ENCODE peak calls at places on chromosomes 1 and 21, in eight cellular contexts. X is occipital lobe; G is hepatocyte; I is stimulated activated CD4-positive, alpha-beta T cell treated with anti-CD3 and anti-CD28 coated beads, Interleukin-15, amount 100 ng/mL, for 1 hour; F is hypothalamus; U is COR-L47; Q is ecto neural progenitor cell; R is ELR. E is an unnamed sample.

GRCh38 chr1:231020139-231020601 is 19.9 kb downstream of the FAM89A start:
- DNase-seq in U (no peak), I (no peak), Q (no peak), R (peak; percentile 28), F (no peak), X (no peak), G (no peak), E (peak; percentile 13)

GRCh38 chr1:60564196-60564595 is 490.6 kb upstream of the C1orf87 start:
- DNase-seq in G (no peak), U (no peak), R (no peak), Q (no peak), F (no peak), I (no peak), X (no peak), E (no peak)

GRCh38 chr1:194295690-194296089 is 1109.3 kb upstream of the B3GALT2 start:
- DNase-seq in G (peak; percentile 70), I (no peak), X (no peak), R (peak; percentile 50), U (peak; percentile 34), F (no peak), Q (no peak), E (no peak)

GRCh38 chr1:39409055-39409816 is 82.2 kb upstream of the BMP8A start:
- DNase-seq in F (peak; percentile 56), X (no peak), I (no peak), R (peak; percentile 71), Q (peak; percentile 70), U (peak; percentile 13), G (peak; percentile 58), E (peak; percentile 49)

GRCh38 chr1:43841511-43841910 is 92.1 kb upstream of the ARTN start:
- DNase-seq in I (no peak), Q (no peak), F (no peak), R (no peak), G (no peak), U (no peak), X (no peak), E (no peak)

GRCh38 chr1:150596095-150596892 is 16.9 kb upstream of the MCL1 start:
- DNase-seq in U (no peak), X (no peak), R (peak; percentile 68), Q (no peak), F (no peak), G (no peak), I (no peak), E (peak; percentile 49)

GRCh38 chr1:74504125-74505065 is 8.0 kb downstream of the LRRC53 start:
- DNase-seq in I (no peak), U (peak; percentile 82), X (peak; percentile 64), G (peak; percentile 76), R (peak; percentile 60), F (peak; percentile 53), Q (peak; percentile 76), E (peak; percentile 28)

GRCh38 chr1:27887215-27888035 is 15.1 kb downstream of the THEMIS2 start:
- DNase-seq in F (no peak), G (no peak), Q (no peak), X (no peak), R (no peak), U (no peak), I (no peak), E (no peak)

GRCh38 chr1:203148127-203148526 is 20.6 kb downstream of the ADORA1 start:
- DNase-seq in F (no peak), I (no peak), X (no peak), U (peak; percentile 33), Q (no peak), G (no peak), R (peak; percentile 29), E (no peak)

GRCh38 chr1:229230136-229230892 is 40.6 kb upstream of the RAB4A start:
- DNase-seq in X (no peak), R (no peak), U (no peak), G (no peak), Q (no peak), F (no peak), I (no peak), E (no peak)

GRCh38 chr21:45108808-45109800 is 34.7 kb downstream of the ADARB1 start:
- DNase-seq in G (no peak), U (no peak), F (no peak), X (no peak), Q (no peak), R (no peak), I (no peak), E (no peak)

GRCh38 chr21:27569091-27569490 is 602.2 kb upstream of the ADAMTS5 start:
- DNase-seq in U (no peak), R (no peak), Q (no peak), F (no peak), I (no peak), X (no peak), G (no peak), E (no peak)

GRCh38 chr1:11681071-11681771 is at the start of gene MAD2L2:
- DNase-seq in U (peak; percentile 93), F (peak; percentile 86), G (peak; percentile 92), R (peak; percentile 85), I (peak; percentile 91), X (peak; percentile 81), Q (peak; percentile 91), E (peak; percentile 91)

GRCh38 chr1:156677616-156678596 is 699 bp upstream of the NES start:
- DNase-seq in Q (peak; percentile 82), G (peak; percentile 85), X (peak; percentile 31), U (peak; percentile 62), I (no peak), F (peak; percentile 43), R (peak; percentile 79), E (peak; percentile 59)

GRCh38 chr1:54517536-54517935 is 30.5 kb upstream of the ACOT11 start:
- DNase-seq in F (no peak), Q (no peak), G (no peak), R (no peak), X (no peak), U (no peak), I (no peak), E (no peak)

GRCh38 chr1:176122282-176122681 is 84.8 kb downstream of the COP1 start:
- DNase-seq in Q (no peak), G (no peak), R (no peak), X (no peak), I (no peak), F (no peak), U (no peak), E (no peak)

GRCh38 chr1:54274448-54274847 is 74.5 kb downstream of the MRPL37 start:
- DNase-seq in U (no peak), G (no peak), X (no peak), Q (no peak), R (no peak), F (peak; percentile 9), I (no peak), E (no peak)

GRCh38 chr1:111730282-111730681 is 8.9 kb downstream of the INKA2 start:
- DNase-seq in R (no peak), Q (no peak), G (no peak), I (no peak), U (no peak), X (no peak), F (no peak), E (no peak)

GRCh38 chr1:109617291-109617801 is 2.1 kb downstream of the GNAT2 start:
- DNase-seq in F (no peak), G (peak; percentile 63), U (no peak), R (peak; percentile 91), Q (peak; percentile 35), X (no peak), I (no peak), E (peak; percentile 71)

GRCh38 chr1:219701453-219701852 is 88.5 kb upstream of the ZC3H11B start:
- DNase-seq in Q (no peak), R (no peak), F (no peak), U (no peak), G (no peak), I (no peak), X (no peak), E (peak; percentile 12)

GRCh38 chr1:48619529-48619928 is 147.5 kb upstream of the SPATA6 start:
- DNase-seq in G (peak; percentile 43), F (no peak), I (no peak), X (no peak), R (peak; percentile 41), Q (peak; percentile 67), U (no peak), E (peak; percentile 29)

GRCh38 chr1:38789498-38790169 is 69.9 kb downstream of the RRAGC start:
- DNase-seq in R (no peak), U (peak; percentile 69), G (no peak), I (no peak), X (no peak), F (no peak), Q (no peak), E (no peak)

GRCh38 chr1:27726173-27726793 is 522 bp downstream of the FAM76A start:
- DNase-seq in Q (peak; percentile 85), F (peak; percentile 69), U (peak; percentile 51), X (no peak), I (peak; percentile 12), R (peak; percentile 59), G (peak; percentile 66), E (peak; percentile 49)

GRCh38 chr1:110457206-110457605 is 6.3 kb downstream of the PROK1 start:
- DNase-seq in X (no peak), R (no peak), I (no peak), G (no peak), F (no peak), Q (no peak), U (no peak), E (no peak)

GRCh38 chr1:21292991-21293536 is 2.8 kb upstream of the ECE1 start:
- DNase-seq in X (no peak), F (no peak), R (no peak), I (no peak), G (no peak), U (no peak), Q (no peak), E (no peak)

GRCh38 chr1:197917813-197918646 is 858 bp downstream of the LHX9 start:
- DNase-seq in U (peak; percentile 14), F (no peak), R (peak; percentile 48), I (no peak), X (no peak), G (no peak), Q (peak; percentile 68), E (peak; percentile 48)

GRCh38 chr1:108686609-108687313 is 5.3 kb upstream of the PRPF38B start:
- DNase-seq in X (no peak), G (no peak), U (no peak), R (no peak), I (no peak), Q (no peak), F (no peak), E (peak; percentile 51)

GRCh38 chr1:223057569-223058093 is 85.4 kb downstream of the TLR5 start:
- DNase-seq in U (no peak), X (no peak), Q (no peak), R (no peak), F (no peak), I (no peak), G (no peak), E (no peak)

GRCh38 chr21:45283019-45283610 is 4.6 kb downstream of the POFUT2 start:
- DNase-seq in G (no peak), R (no peak), I (no peak), U (no peak), Q (peak; percentile 20), X (no peak), F (no peak), E (no peak)

GRCh38 chr1:201925961-201926585 is 20.3 kb downstream of the LMOD1 start:
- DNase-seq in Q (no peak), U (no peak), X (no peak), R (no peak), G (no peak), I (no peak), F (no peak), E (no peak)

GRCh38 chr1:209617755-209618154 is 34.2 kb downstream of the CAMK1G start:
- DNase-seq in I (no peak), F (no peak), Q (no peak), G (no peak), U (no peak), X (no peak), R (no peak), E (no peak)

GRCh38 chr21:35868005-35868868 is 192.1 kb downstream of the SETD4 start:
- DNase-seq in I (no peak), U (no peak), X (no peak), G (no peak), R (no peak), Q (peak; percentile 8), F (no peak), E (no peak)